ENCODE peak calls at places on chromosome 7, in nine cellular contexts. G is prostate gland; Z is OCI-LY7; P is cardiac muscle cell; I is GM12878; L is right lobe of liver; F is colonic mucosa; X is tibial artery; A is CD8-positive, alpha-beta memory T cell. Y is an unnamed sample.

GRCh38 chr7:151277631-151278030 is 29.1 kb upstream of the SMARCD3 start:
- DNase-seq in F (no peak), A (no peak), P (no peak), I (no peak), L (no peak), X (no peak), Z (no peak), G (no peak), Y (no peak)

GRCh38 chr7:1664711-1665591 is 5.1 kb upstream of the ELFN1 start:
- DNase-seq in A (peak; percentile 43), I (no peak), G (peak; percentile 39), Z (peak; percentile 35), L (peak; percentile 68), P (peak; percentile 90), X (peak; percentile 39), F (peak; percentile 50), Y (peak; percentile 64)

GRCh38 chr7:50409856-50410468 is 40.2 kb downstream of the FIGNL1 start:
- DNase-seq in L (no peak), X (no peak), F (no peak), Z (peak; percentile 64), P (no peak), I (peak; percentile 94), A (no peak), G (no peak), Y (no peak)

GRCh38 chr7:140035400-140036223 is 27.1 kb downstream of the PARP12 start:
- DNase-seq in Z (no peak), F (no peak), L (no peak), I (no peak), A (no peak), G (no peak), X (no peak), P (no peak), Y (no peak)

GRCh38 chr7:1679326-1679965 is 9.4 kb downstream of the ELFN1 start:
- DNase-seq in F (no peak), Z (no peak), A (no peak), L (no peak), I (no peak), X (no peak), G (no peak), P (no peak), Y (no peak)

GRCh38 chr7:13803134-13803533 is 186.3 kb downstream of the ETV1 start:
- DNase-seq in Z (no peak), P (no peak), X (no peak), I (no peak), A (no peak), F (no peak), G (no peak), L (no peak), Y (no peak)

GRCh38 chr7:133315332-133316040 is 62.6 kb downstream of the EXOC4 start:
- DNase-seq in L (no peak), I (no peak), G (no peak), P (no peak), X (no peak), Z (no peak), F (no peak), A (no peak), Y (no peak)

GRCh38 chr7:139915864-139916716 is 87.0 kb downstream of the TBXAS1 start:
- DNase-seq in A (no peak), G (peak; percentile 39), P (no peak), L (no peak), X (peak; percentile 70), Z (peak; percentile 89), F (peak; percentile 30), I (peak; percentile 91), Y (peak; percentile 29)

GRCh38 chr7:141102436-141102835 is 28.6 kb downstream of the TMEM178B start:
- DNase-seq in G (no peak), X (no peak), P (no peak), F (no peak), L (no peak), I (no peak), A (no peak), Z (no peak), Y (no peak)

GRCh38 chr7:73894851-73895441 is 34.0 kb downstream of the TMEM270 start:
- DNase-seq in P (no peak), A (no peak), X (peak; percentile 95), F (no peak), Z (no peak), I (no peak), G (no peak), L (no peak), Y (peak; percentile 57)

GRCh38 chr7:7976677-7977076 is 8.1 kb downstream of the GLCCI1 start:
- DNase-seq in Z (no peak), I (no peak), G (no peak), L (no peak), F (no peak), A (no peak), P (no peak), X (no peak), Y (no peak)

GRCh38 chr7:55570939-55571338 is 1.4 kb downstream of the VOPP1 start:
- DNase-seq in I (no peak), F (no peak), G (no peak), Z (no peak), X (no peak), P (no peak), L (no peak), A (no peak), Y (no peak)

GRCh38 chr7:34747842-34748241 is 89.8 kb downstream of the NPSR1 start:
- DNase-seq in A (no peak), P (no peak), G (peak; percentile 9), I (no peak), Z (no peak), X (no peak), F (peak; percentile 24), L (no peak), Y (peak; percentile 63)

GRCh38 chr7:115007751-115008150 is 85.9 kb downstream of the MDFIC start:
- DNase-seq in A (no peak), Z (no peak), L (no peak), P (no peak), X (no peak), F (no peak), I (no peak), G (no peak), Y (no peak)

DNA sequence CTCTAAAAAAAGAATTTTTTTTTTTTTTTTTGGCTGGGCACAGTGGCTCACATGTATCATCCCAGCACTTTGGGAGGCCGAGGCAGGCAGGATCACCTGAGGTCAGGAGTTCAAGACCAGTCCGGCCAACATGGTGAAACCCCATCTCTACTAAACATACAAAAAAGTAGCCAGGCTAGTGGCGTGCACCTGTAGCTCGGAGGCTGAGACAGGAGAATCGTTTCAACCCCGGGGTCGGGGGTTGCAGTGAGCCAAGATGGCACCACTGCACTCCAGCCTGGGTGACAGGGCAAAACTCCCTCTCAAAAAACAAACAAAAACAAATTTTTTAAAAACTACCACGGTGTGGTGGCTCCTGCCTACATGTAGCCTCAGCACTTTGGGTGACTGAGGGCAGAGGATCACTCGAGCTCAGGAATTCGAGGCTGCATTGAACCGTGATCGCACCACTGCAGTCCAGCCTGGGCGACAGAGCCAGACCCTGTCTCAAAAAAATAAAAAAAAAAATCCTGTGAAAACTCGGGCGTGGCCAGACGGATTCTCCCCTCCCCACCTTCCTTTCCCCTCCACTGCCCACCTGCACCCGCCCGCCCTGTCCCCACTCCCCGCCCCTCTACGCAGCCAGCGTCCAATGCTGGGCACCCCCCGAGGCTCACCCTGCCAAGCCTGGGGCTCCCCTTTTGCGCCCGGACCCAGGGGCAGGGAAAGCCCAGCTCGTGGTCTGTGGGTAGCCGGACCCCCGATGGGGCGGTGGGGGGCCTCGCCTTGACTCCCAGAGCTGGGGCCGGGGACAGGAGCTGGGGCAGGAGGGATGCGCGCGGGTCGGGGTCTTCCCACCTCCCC is 678 bp upstream of the ORAI2 start:
- DNase-seq in L (no peak), Z (peak; percentile 59), F (no peak), X (no peak), G (no peak), A (peak; percentile 33), I (no peak), P (peak; percentile 20), Y (peak; percentile 24)
- H3K4me1 ChIP-seq in L (peaks cover 24% of the 10 kb centered on the region), Z (peaks cover 72% of the 10 kb centered on the region), F (peaks cover 3% of the 10 kb centered on the region), X (no peaks in the 10 kb centered on the region), G (peaks cover 2% of the 10 kb centered on the region), A (peaks cover 65% of the 10 kb centered on the region), I (peaks cover 36% of the 10 kb centered on the region), P (peaks cover 4% of the 10 kb centered on the region), Y (peaks cover 9% of the 10 kb centered on the region)

DNA sequence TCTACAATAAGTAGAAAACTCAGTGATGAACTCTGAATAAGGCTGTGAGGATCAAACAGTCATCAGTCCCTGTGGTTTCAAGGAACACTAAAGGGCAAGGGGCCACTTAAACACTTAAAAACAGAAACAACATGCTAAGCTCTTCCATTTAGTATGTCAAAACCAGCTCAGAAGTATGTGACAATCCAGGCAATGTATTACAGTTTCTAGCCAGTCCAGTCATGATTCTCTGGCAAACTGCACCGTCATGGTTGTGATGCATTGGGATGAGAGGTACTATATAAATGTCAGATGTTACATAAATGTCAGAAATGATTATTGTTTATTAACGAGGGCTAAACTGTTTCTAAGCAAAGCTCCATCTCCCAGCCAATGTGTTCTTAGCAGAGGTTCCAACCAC is 4.7 kb upstream of the CREB5 start:
- DNase-seq in P (no peak), Z (no peak), X (peak; percentile 41), A (no peak), F (peak; percentile 28), G (no peak), L (no peak), I (no peak), Y (peak; percentile 12)
- H3K27ac ChIP-seq in P (no peak overlapping the region), Z (no peak overlapping the region), X (peak overlapping the region; percentile 81), A (no peak overlapping the region), F (peak overlapping the region; percentile 55), G (peak overlapping the region; percentile 58), L (no peak overlapping the region), I (no peak overlapping the region), Y (no peak overlapping the region)

DNA sequence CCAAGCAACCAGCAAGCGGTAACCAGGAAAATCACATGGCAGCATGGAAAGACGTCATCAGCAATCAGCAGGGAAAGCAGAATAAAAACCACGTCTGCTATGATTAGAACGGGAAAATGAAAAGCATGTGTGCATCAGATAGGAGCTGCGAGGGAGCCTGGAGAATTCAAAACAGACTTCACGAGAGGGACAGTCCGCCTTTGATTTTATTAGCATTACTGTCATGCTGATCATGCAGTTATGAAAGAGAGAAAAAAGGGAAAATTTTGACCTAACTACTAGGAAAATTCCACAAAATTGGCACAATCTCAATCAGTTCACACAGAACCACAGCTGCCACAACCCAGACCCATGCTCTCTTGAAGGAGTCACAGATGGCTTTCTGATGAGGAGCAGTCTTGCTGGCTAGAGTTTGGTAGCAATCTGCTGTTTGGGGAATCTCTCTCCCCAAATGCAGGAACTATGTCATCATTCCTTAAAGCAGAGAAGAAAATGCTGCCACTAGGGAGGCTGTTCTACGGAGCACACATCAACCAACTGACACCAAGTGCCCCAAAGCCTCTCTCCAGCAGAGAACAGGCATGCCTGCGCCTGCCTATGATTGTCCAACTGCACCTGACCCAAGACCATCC is 295.9 kb downstream of the TNS3 start:
- DNase-seq in F (peak; percentile 15), A (no peak), I (no peak), P (no peak), L (no peak), X (no peak), G (no peak), Z (no peak), Y (no peak)
- H3K4me3 ChIP-seq in F (no peak overlapping the region), A (no peak overlapping the region), I (no peak overlapping the region), P (no peak overlapping the region), L (no peak overlapping the region), X (no peak overlapping the region), G (no peak overlapping the region), Z (no peak overlapping the region), Y (no peak overlapping the region)

DNA sequence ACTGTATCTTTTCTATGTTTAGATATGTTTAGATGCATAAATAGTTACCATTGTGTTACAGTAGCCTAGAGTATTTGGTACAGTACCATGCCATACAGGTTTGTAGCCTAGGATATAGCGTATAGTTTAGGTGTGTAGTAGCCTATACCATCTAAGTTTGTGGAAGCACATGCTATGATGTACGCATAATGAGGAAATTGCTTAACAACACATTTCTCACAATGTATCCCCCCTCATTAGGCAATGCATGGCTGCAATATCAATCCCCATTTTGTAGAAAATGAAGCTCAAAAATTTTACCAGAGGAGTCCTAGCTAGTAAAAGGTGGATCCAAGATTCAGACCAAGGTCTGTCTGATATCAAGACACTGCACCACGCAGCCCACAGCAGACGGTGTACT is 376.4 kb upstream of the NFE2L3 start:
- DNase-seq in I (no peak), P (no peak), L (no peak), F (no peak), A (no peak), X (no peak), Z (no peak), G (no peak), Y (no peak)
- H3K4me1 ChIP-seq in I (no peaks in the 10 kb centered on the region), P (peaks cover under 1% of the 10 kb centered on the region), L (no peaks in the 10 kb centered on the region), F (no peaks in the 10 kb centered on the region), A (no peaks in the 10 kb centered on the region), X (no peaks in the 10 kb centered on the region), Z (no peaks in the 10 kb centered on the region), G (no peaks in the 10 kb centered on the region), Y (no peaks in the 10 kb centered on the region)